ENCODE peak calls at places on chromosomes 6 and 20, in four cellular contexts. R is HepG2, P is A549, N is mesenchymal stem cell. F is an unnamed sample.

GRCh38 chr20:22984008-22984407 is 51.1 kb upstream of the SSTR4 start:
- DNase-seq in R (no peak), P (no peak), N (no peak), F (no peak)

GRCh38 chr20:57268399-57269076 is 2.1 kb upstream of the BMP7 start:
- DNase-seq in R (no peak), P (no peak), N (no peak), F (no peak)

GRCh38 chr20:32737371-32738223 is 5.7 kb downstream of the COMMD7 start:
- DNase-seq in R (no peak), P (no peak), N (peak; percentile 74), F (no peak)

GRCh38 chr6:46757206-46757564 is 10.5 kb downstream of the ANKRD66 start:
- DNase-seq in R (no peak), P (no peak), N (no peak), F (no peak)

GRCh38 chr20:57662313-57663240 is 42.4 kb upstream of the ZBP1 start:
- DNase-seq in R (no peak), P (no peak), N (no peak), F (no peak)

GRCh38 chr6:164507197-164507957 is 802.0 kb downstream of the C6orf118 start:
- DNase-seq in R (no peak), P (no peak), N (peak; percentile 1), F (no peak)

GRCh38 chr6:131460603-131460995 is 112.4 kb upstream of the ARG1 start:
- DNase-seq in R (no peak), P (no peak), N (no peak), F (no peak)

GRCh38 chr20:51525241-51526104 is 17.0 kb downstream of the NFATC2 start:
- DNase-seq in R (no peak), P (no peak), N (no peak), F (no peak)

GRCh38 chr6:27726620-27727023 is 185.6 kb downstream of the OR2B2 start:
- DNase-seq in R (peak; percentile 38), P (peak; percentile 71), N (no peak), F (no peak)

GRCh38 chr6:160974304-160974771 is 17.2 kb upstream of the MAP3K4 start:
- DNase-seq in R (no peak), P (no peak), N (peak; percentile 90), F (no peak)

GRCh38 chr6:109093732-109094131 is 914 bp downstream of the SESN1 start:
- DNase-seq in R (no peak), P (no peak), N (peak; percentile 45), F (no peak)

GRCh38 chr20:62929051-62929538 is 2.8 kb upstream of the DIDO1 start:
- DNase-seq in R (peak; percentile 50), P (no peak), N (peak; percentile 79), F (no peak)

GRCh38 chr6:12576389-12576788 is 140.2 kb upstream of the PHACTR1 start:
- DNase-seq in R (no peak), P (no peak), N (no peak), F (no peak)

GRCh38 chr6:77040566-77041195 is 422.6 kb downstream of the HTR1B start:
- DNase-seq in R (no peak), P (no peak), N (no peak), F (no peak)

GRCh38 chr6:153493501-153493900 is 362.4 kb upstream of the RGS17 start:
- DNase-seq in R (no peak), P (no peak), N (peak; percentile 55), F (no peak)

GRCh38 chr20:49768204-49769124 is 44.2 kb upstream of the SLC9A8 start:
- DNase-seq in R (peak; percentile 100), P (peak; percentile 98), N (peak; percentile 92), F (peak; percentile 91)

GRCh38 chr6:44529506-44529905 is 142.0 kb downstream of the CDC5L start:
- DNase-seq in R (no peak), P (no peak), N (no peak), F (no peak)

GRCh38 chr6:44920952-44921491 is 407.1 kb upstream of the RUNX2 start:
- DNase-seq in R (peak; percentile 81), P (no peak), N (no peak), F (no peak)

GRCh38 chr6:24064106-24064505 is 61.9 kb upstream of the NRSN1 start:
- DNase-seq in R (peak; percentile 62), P (peak; percentile 18), N (peak; percentile 3), F (no peak)

GRCh38 chr6:125865015-125865414 is 74.3 kb downstream of the NCOA7 start:
- DNase-seq in R (no peak), P (no peak), N (no peak), F (no peak)

GRCh38 chr6:45965787-45966186 is 49.9 kb downstream of the CLIC5 start:
- DNase-seq in R (no peak), P (no peak), N (peak; percentile 25), F (peak; percentile 49)

GRCh38 chr6:37809144-37809543 is 10.4 kb upstream of the ZFAND3 start:
- DNase-seq in R (no peak), P (no peak), N (no peak), F (no peak)

GRCh38 chr6:25350593-25350992 is 71.4 kb downstream of the CARMIL1 start:
- DNase-seq in R (no peak), P (no peak), N (no peak), F (no peak)

GRCh38 chr6:21395121-21395520 is 198.4 kb upstream of the SOX4 start:
- DNase-seq in R (no peak), P (no peak), N (peak; percentile 8), F (peak; percentile 57)

GRCh38 chr6:33050013-33050800 is 23.2 kb downstream of the HLA-DPA1 start:
- DNase-seq in R (no peak), P (no peak), N (no peak), F (no peak)

GRCh38 chr6:46898011-46898410 is 23.7 kb downstream of the ADGRF5 start:
- DNase-seq in R (no peak), P (no peak), N (no peak), F (no peak)

GRCh38 chr6:30325150-30325872 is 1.4 kb upstream of the TRIM39 start:
- DNase-seq in R (peak; percentile 62), P (peak; percentile 66), N (peak; percentile 87), F (no peak)

GRCh38 chr6:150334790-150335783 is 33.7 kb upstream of the IYD start:
- DNase-seq in R (peak; percentile 52), P (peak; percentile 72), N (peak; percentile 67), F (peak; percentile 38)

GRCh38 chr6:126039284-126039683 is 52.9 kb downstream of the TRMT11 start:
- DNase-seq in R (no peak), P (peak; percentile 55), N (peak; percentile 16), F (no peak)

DNA sequence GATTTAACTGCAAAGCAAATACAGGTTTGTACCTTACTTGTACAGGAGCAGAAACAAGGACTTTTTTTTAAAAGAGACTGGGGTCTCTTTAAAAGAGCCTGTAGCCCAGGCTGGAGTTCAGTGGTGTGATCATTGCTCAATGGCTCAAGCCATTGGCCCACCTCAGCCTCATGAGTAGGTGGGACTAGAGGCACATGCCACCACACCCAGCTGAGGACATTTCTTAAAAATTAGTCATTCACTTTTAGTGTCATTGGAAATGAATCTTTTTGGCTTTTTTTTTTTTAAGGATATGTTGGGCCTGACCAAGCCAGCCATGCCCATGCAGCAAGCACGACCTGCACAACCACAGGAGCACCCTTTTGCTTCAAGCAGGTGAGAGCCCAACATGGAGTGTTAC is 16.9 kb downstream of the SEC23B start:
- DNase-seq in R (no peak), P (peak; percentile 54), N (peak; percentile 30), F (peak; percentile 63)
- H3K4me3 ChIP-seq in R (no peak overlapping the region), P (no peak overlapping the region), N (no peak overlapping the region), F (no peak overlapping the region)

GRCh38 chr6:107991939-107992560 is 34.0 kb upstream of the SEC63 start:
- DNase-seq in R (no peak), P (no peak), N (no peak), F (no peak)
- H3K4me2 ChIP-seq in R (no peak overlapping the region), P (no peak overlapping the region), N (no peak overlapping the region), F (no peak overlapping the region)

GRCh38 chr20:34705383-34706021 is 1.4 kb downstream of the TP53INP2 start:
- DNase-seq in R (peak; percentile 73), P (peak; percentile 65), N (peak; percentile 66), F (peak; percentile 75)
- H3K4me3 ChIP-seq in R (peak overlapping the region; percentile 82), P (no peak overlapping the region), N (peak overlapping the region; percentile 83), F (no peak overlapping the region)

DNA sequence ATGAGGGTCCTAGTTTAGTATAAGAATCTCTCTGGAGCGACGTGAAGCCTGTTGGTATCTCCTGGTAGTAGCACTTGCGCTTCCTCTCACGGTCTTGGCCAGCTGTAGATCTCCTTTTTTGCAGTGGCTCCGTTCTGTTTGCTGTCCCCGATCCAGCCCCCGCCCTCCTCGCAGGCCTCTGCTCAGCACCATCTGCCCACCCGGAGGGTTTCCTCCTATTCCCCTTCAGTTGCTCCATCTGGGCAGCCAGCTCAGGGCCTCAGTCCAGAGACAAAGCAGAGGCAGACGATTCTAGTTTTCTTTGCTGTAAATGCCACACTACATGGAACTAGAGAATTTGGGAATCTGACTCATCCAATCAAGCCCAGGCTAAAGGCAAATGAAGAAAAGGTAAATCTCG is 126.6 kb downstream of the TIAM2 start:
- DNase-seq in R (no peak), P (no peak), N (no peak), F (no peak)
- H3K4me2 ChIP-seq in R (no peak overlapping the region), P (no peak overlapping the region), N (no peak overlapping the region), F (no peak overlapping the region)

GRCh38 chr20:45924391-45925261 is 9.9 kb upstream of the PCIF1 start:
- DNase-seq in R (peak; percentile 66), P (no peak), N (peak; percentile 89), F (no peak)
- H3K4me3 ChIP-seq in R (peak overlapping the region; percentile 20), P (no peak overlapping the region), N (no peak overlapping the region), F (no peak overlapping the region)

DNA sequence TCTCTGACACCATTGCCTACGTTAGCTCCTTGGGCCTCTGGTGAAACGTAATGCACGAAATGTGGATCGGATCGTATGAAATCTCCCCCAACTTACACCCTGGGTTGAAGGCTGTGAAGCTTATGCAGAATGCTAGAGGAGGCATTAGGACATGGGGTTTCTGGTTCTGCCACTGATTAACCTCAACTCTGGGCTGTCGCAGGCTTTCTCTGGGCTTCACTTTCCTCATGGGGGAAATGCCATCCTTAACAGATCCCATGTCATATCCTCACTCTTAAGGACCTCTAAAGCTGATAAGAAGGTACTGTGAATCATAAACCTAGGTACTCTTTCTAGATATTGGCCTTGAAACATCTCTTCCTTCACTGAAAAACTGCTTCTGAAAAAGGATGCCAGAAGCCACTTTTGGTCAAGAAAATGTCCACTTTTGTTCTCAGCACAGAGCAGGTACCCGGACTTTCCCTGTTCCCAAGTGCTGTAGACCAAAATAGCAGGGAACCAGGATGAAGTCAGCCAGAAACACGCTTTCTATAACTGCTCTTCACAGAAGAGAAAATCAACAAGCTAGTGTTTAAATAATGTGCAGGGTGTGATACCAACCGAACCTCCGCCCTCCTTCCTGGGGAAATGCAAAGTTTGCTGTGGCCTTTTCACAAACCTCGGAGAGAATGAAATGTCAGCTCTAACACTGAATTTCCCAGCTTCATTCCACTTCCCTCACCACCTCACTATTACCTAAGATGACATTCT is 118.9 kb downstream of the BACH2 start:
- DNase-seq in R (no peak), P (no peak), N (no peak), F (no peak)
- H3K4me2 ChIP-seq in R (no peak overlapping the region), P (no peak overlapping the region), N (no peak overlapping the region), F (no peak overlapping the region)

GRCh38 chr20:11651138-11651537 is 266.6 kb upstream of the BTBD3 start:
- DNase-seq in R (no peak), P (no peak), N (no peak), F (no peak)
- H3K4me3 ChIP-seq in R (no peak overlapping the region), P (no peak overlapping the region), N (no peak overlapping the region), F (no peak overlapping the region)

F was measured in PC-9.